ENCODE peak calls at places on chromosomes 2 and 18, in nine cellular contexts. K, P, O, J, R, H, U, Y and F are unnamed samples.

GRCh38 chr2:191638079-191638801 is 39.7 kb upstream of the NABP1 start:
- DNase-seq in Y (no peak), O (no peak), J (peak; percentile 27), R (no peak), K (no peak), U (no peak), P (peak; percentile 57), H (no peak), F (no peak)

GRCh38 chr18:3209859-3210569 is 9.8 kb downstream of the MYOM1 start:
- DNase-seq in Y (no peak), P (no peak), H (no peak), U (no peak), J (no peak), K (no peak), O (no peak), R (no peak), F (no peak)

GRCh38 chr18:50424877-50425690 is 50.2 kb downstream of the SKA1 start:
- DNase-seq in R (no peak), O (peak; percentile 50), K (no peak), H (peak; percentile 99), J (no peak), P (peak; percentile 64), U (no peak), Y (no peak), F (peak; percentile 63)

GRCh38 chr18:40407913-40408312 is 1547.1 kb upstream of the PIK3C3 start:
- DNase-seq in U (no peak), Y (no peak), O (peak; percentile 28), J (no peak), H (no peak), R (no peak), P (no peak), K (no peak), F (no peak)

GRCh38 chr2:207515671-207516070 is 14.1 kb upstream of the CREB1 start:
- DNase-seq in O (no peak), K (no peak), P (no peak), Y (no peak), U (no peak), R (no peak), J (no peak), H (no peak), F (no peak)

GRCh38 chr2:43879261-43879660 is 40.5 kb downstream of the ABCG8 start:
- DNase-seq in J (no peak), K (no peak), Y (no peak), O (no peak), R (no peak), H (peak; percentile 13), U (no peak), P (no peak), F (no peak)

GRCh38 chr2:77484026-77484425 is 38.1 kb downstream of the LRRTM4 start:
- DNase-seq in H (no peak), P (no peak), R (no peak), Y (no peak), J (no peak), O (no peak), U (no peak), K (no peak), F (no peak)

GRCh38 chr2:84493494-84493893 is 22.8 kb upstream of the DNAH6 start:
- DNase-seq in U (no peak), Y (no peak), J (peak; percentile 83), P (peak; percentile 84), K (no peak), H (peak; percentile 90), O (peak; percentile 95), R (no peak), F (peak; percentile 60)

GRCh38 chr2:2641541-2642410 is 310.7 kb upstream of the MYT1L start:
- DNase-seq in R (no peak), O (no peak), K (no peak), Y (no peak), H (no peak), P (no peak), U (no peak), J (no peak), F (no peak)

GRCh38 chr2:115057473-115057872 is 615.0 kb downstream of the DPP10 start:
- DNase-seq in H (no peak), K (no peak), J (no peak), Y (no peak), U (no peak), R (no peak), P (no peak), O (no peak), F (no peak)

GRCh38 chr2:229713371-229714079 is 830 bp downstream of the DNER start:
- DNase-seq in J (peak; percentile 11), O (no peak), P (peak; percentile 58), Y (no peak), R (no peak), K (no peak), H (no peak), U (no peak), F (no peak)

GRCh38 chr2:223459328-223459939 is 142.7 kb downstream of the SCG2 start:
- DNase-seq in O (peak; percentile 44), R (no peak), K (no peak), U (no peak), H (peak; percentile 57), Y (no peak), J (peak; percentile 74), P (peak; percentile 64), F (peak; percentile 26)

GRCh38 chr2:231356474-231356849 is 39.0 kb upstream of the B3GNT7 start:
- DNase-seq in U (no peak), P (no peak), R (no peak), O (peak; percentile 31), H (peak; percentile 9), Y (no peak), J (no peak), K (no peak), F (no peak)

GRCh38 chr2:231357048-231357447 is 38.5 kb upstream of the B3GNT7 start:
- DNase-seq in P (no peak), R (no peak), J (no peak), K (no peak), H (no peak), O (no peak), U (no peak), Y (no peak), F (no peak)

GRCh38 chr2:231357931-231358330 is 37.6 kb upstream of the B3GNT7 start:
- DNase-seq in Y (no peak), H (no peak), R (no peak), O (no peak), J (no peak), U (no peak), P (no peak), K (no peak), F (no peak)

GRCh38 chr2:231353469-231353868 is 42.0 kb upstream of the B3GNT7 start:
- DNase-seq in O (no peak), P (no peak), R (no peak), K (no peak), Y (no peak), U (no peak), H (no peak), J (no peak), F (no peak)

GRCh38 chr2:231355802-231356473 is 39.6 kb upstream of the B3GNT7 start:
- DNase-seq in Y (no peak), U (no peak), K (no peak), P (no peak), H (peak; percentile 21), R (no peak), O (no peak), J (no peak), F (peak; percentile 52)
- H3K4me3 ChIP-seq in Y (no peak overlapping the region), U (no peak overlapping the region), K (no peak overlapping the region), P (no peak overlapping the region), H (no peak overlapping the region), R (no peak overlapping the region), O (no peak overlapping the region), J (no peak overlapping the region), F (no peak overlapping the region)

DNA sequence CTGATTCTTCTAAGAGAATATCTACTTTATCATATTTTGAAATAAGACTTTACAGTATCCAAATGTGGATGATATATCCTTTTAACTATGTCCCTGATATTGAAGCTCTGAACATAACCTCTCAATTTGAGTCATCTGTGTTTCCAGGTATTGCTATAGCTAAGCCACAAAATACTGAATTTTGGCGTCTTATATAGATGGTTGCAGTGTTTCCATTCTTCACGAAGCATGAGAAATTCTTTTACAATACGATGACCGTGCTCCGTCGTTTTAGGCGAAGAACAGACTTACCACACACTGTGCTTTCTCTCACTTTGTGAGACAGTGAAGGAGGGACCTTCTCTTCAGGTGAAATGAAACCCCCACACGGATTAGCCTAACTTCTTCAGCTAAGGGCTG is 45.3 kb downstream of the LRRFIP1 start:
- DNase-seq in O (no peak), P (no peak), U (no peak), J (no peak), Y (no peak), K (no peak), H (no peak), R (no peak), F (no peak)
- H3K4me3 ChIP-seq in O (no peak overlapping the region), P (no peak overlapping the region), U (no peak overlapping the region), J (no peak overlapping the region), Y (no peak overlapping the region), K (peak overlapping the region; percentile 63), H (no peak overlapping the region), R (no peak overlapping the region), F (no peak overlapping the region)

DNA sequence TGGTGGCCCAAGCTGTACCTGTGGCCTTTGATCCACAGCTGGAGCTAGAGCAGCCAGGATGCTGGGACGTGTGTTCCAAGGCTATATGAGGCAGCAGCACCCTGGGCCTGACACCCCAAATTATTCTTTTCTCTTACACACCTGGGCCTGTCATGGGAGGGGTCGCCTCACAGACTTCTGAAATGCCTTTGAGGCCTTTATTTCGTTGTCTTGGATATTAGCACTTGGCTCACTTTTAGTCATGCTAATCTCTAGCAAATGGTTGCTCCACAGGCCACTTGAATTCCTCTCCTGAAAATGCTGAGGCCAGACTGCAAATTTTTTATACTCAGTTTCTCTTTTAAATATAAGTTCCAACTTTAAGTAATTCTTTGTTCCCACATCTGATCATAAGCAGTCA is 22.0 kb upstream of the IL1R2 start:
- DNase-seq in K (no peak), H (no peak), Y (no peak), R (no peak), J (no peak), P (no peak), O (no peak), U (no peak), F (no peak)
- H3K4me3 ChIP-seq in K (no peak overlapping the region), H (no peak overlapping the region), Y (no peak overlapping the region), R (no peak overlapping the region), J (no peak overlapping the region), P (no peak overlapping the region), O (no peak overlapping the region), U (no peak overlapping the region), F (no peak overlapping the region)

GRCh38 chr2:236773206-236773605 is 203.6 kb downstream of the ACKR3 start:
- DNase-seq in J (no peak), K (no peak), U (no peak), Y (peak; percentile 34), R (no peak), P (no peak), H (no peak), O (no peak), F (no peak)

GRCh38 chr2:236776695-236777251 is 207.1 kb downstream of the ACKR3 start:
- DNase-seq in R (no peak), H (peak; percentile 96), P (peak; percentile 54), U (peak; percentile 34), O (peak; percentile 35), Y (peak; percentile 76), K (no peak), J (peak; percentile 80), F (peak; percentile 82)

GRCh38 chr2:236772220-236772837 is 202.7 kb downstream of the ACKR3 start:
- DNase-seq in J (no peak), Y (peak; percentile 74), H (no peak), O (no peak), R (no peak), K (no peak), P (no peak), U (no peak), F (no peak)

GRCh38 chr2:236775521-236775920 is 205.9 kb downstream of the ACKR3 start:
- DNase-seq in J (peak; percentile 37), Y (no peak), P (no peak), O (no peak), H (peak; percentile 42), U (no peak), R (no peak), K (no peak), F (no peak)

GRCh38 chr2:236774171-236774570 is 204.5 kb downstream of the ACKR3 start:
- DNase-seq in P (peak; percentile 32), H (no peak), Y (peak; percentile 58), K (no peak), O (no peak), U (no peak), J (no peak), R (no peak), F (no peak)
- H3K4me3 ChIP-seq in P (no peak overlapping the region), H (no peak overlapping the region), Y (no peak overlapping the region), K (no peak overlapping the region), O (no peak overlapping the region), U (no peak overlapping the region), J (no peak overlapping the region), R (no peak overlapping the region), F (no peak overlapping the region)